ENCODE peak calls at places on chromosomes 7 and 10, in nine cellular contexts. H, G, T, K, X, M, L, R and N are unnamed samples.

GRCh38 chr10:131885391-131886165 is 15.2 kb upstream of the PPP2R2D start:
- DNase-seq in H (peak; percentile 88), G (peak; percentile 66), T (peak; percentile 61), K (peak; percentile 83), X (no peak), M (peak; percentile 91), L (peak; percentile 88), R (peak; percentile 86), N (peak; percentile 80)

GRCh38 chr10:89301231-89301630 is 615 bp upstream of the IFIT2 start:
- DNase-seq in H (no peak), G (no peak), T (no peak), K (no peak), X (no peak), M (no peak), L (no peak), R (no peak), N (no peak)

GRCh38 chr10:97673736-97674525 is 13.1 kb downstream of the AVPI1 start:
- DNase-seq in H (no peak), G (no peak), T (no peak), K (peak; percentile 33), X (no peak), M (no peak), L (peak; percentile 31), R (no peak), N (peak; percentile 59)

GRCh38 chr10:125683063-125683462 is at the start of gene TEX36:
- DNase-seq in H (no peak), G (no peak), T (no peak), K (no peak), X (no peak), M (no peak), L (no peak), R (no peak), N (no peak)

GRCh38 chr7:17095951-17096350 is 202.5 kb upstream of the AHR start:
- DNase-seq in H (no peak), G (no peak), T (no peak), K (no peak), X (no peak), M (no peak), L (no peak), R (no peak), N (no peak)

GRCh38 chr7:101620395-101620794 is 8.7 kb downstream of the MYL10 start:
- DNase-seq in H (no peak), G (no peak), T (no peak), K (no peak), X (no peak), M (peak; percentile 24), L (no peak), R (no peak), N (no peak)

GRCh38 chr7:32436529-32436928 is 53.7 kb downstream of the LSM5 start:
- DNase-seq in H (no peak), G (no peak), T (no peak), K (no peak), X (no peak), M (no peak), L (no peak), R (no peak), N (no peak)

GRCh38 chr7:151129882-151130591 is 37.5 kb downstream of the GBX1 start:
- DNase-seq in H (no peak), G (no peak), T (no peak), K (no peak), X (no peak), M (no peak), L (no peak), R (no peak), N (no peak)

GRCh38 chr10:46542567-46543323 is 13.7 kb downstream of the GPRIN2 start:
- DNase-seq in H (peak; percentile 6), G (no peak), T (no peak), K (no peak), X (no peak), M (peak; percentile 58), L (no peak), R (no peak), N (peak; percentile 4)

GRCh38 chr7:25694690-25695089 is 457.3 kb upstream of the NFE2L3 start:
- DNase-seq in H (no peak), G (no peak), T (no peak), K (no peak), X (no peak), M (no peak), L (no peak), R (no peak), N (no peak)

GRCh38 chr7:130292682-130293257 is at the start of gene CPA4:
- DNase-seq in H (no peak), G (no peak), T (no peak), K (no peak), X (no peak), M (no peak), L (no peak), R (no peak), N (no peak)

GRCh38 chr10:25895856-25896255 is 38.2 kb upstream of the MYO3A start:
- DNase-seq in H (no peak), G (no peak), T (no peak), K (no peak), X (no peak), M (no peak), L (no peak), R (no peak), N (no peak)

GRCh38 chr7:150903627-150904026 is 51.3 kb downstream of the AOC1 start:
- DNase-seq in H (no peak), G (no peak), T (no peak), K (no peak), X (no peak), M (peak; percentile 86), L (peak; percentile 25), R (no peak), N (no peak)

GRCh38 chr10:131915990-131916766 is 15.4 kb downstream of the PPP2R2D start:
- DNase-seq in H (no peak), G (no peak), T (no peak), K (no peak), X (no peak), M (no peak), L (no peak), R (no peak), N (no peak)